ENCODE peak calls at places on chromosomes 1 and 21, in ten cellular contexts. One of them, this sample, is unnamed.

GRCh38 chr1:3473381-3473844 is 18.9 kb downstream of the ARHGEF16 start:
- DNase-seq in ACHN: peak
- DNase-seq in stimulated activated CD8-positive, alpha-beta memory T cell treated with anti-CD3 and anti-CD28 coated beads, Interleukin-4, amount 100 ng/mL, for 48 hours: no peak
- DNase-seq in Daoy: peak
- DNase-seq in A673: peak
- DNase-seq in HS-5: peak
- DNase-seq in glomerular endothelial cell: no peak
- DNase-seq in SJSA1: peak
- DNase-seq in NCI-H460: no peak
- DNase-seq in GM03348: peak
- DNase-seq in this sample: no peak

GRCh38 chr1:92623187-92623778 is 136.6 kb upstream of the GFI1 start:
- DNase-seq in Daoy: no peak
- DNase-seq in NCI-H460: peak
- DNase-seq in GM03348: peak
- DNase-seq in A673: peak
- DNase-seq in glomerular endothelial cell: no peak
- DNase-seq in HS-5: no peak
- DNase-seq in stimulated activated CD8-positive, alpha-beta memory T cell treated with anti-CD3 and anti-CD28 coated beads, Interleukin-4, amount 100 ng/mL, for 48 hours: no peak
- DNase-seq in ACHN: peak
- DNase-seq in SJSA1: no peak
- DNase-seq in this sample: no peak

GRCh38 chr1:152185544-152186391 is 26.7 kb upstream of the RPTN start:
- DNase-seq in HS-5: no peak
- DNase-seq in stimulated activated CD8-positive, alpha-beta memory T cell treated with anti-CD3 and anti-CD28 coated beads, Interleukin-4, amount 100 ng/mL, for 48 hours: peak
- DNase-seq in A673: peak
- DNase-seq in Daoy: peak
- DNase-seq in NCI-H460: peak
- DNase-seq in ACHN: peak
- DNase-seq in GM03348: peak
- DNase-seq in SJSA1: peak
- DNase-seq in glomerular endothelial cell: peak
- DNase-seq in this sample: peak

GRCh38 chr1:44037154-44037553 is 5.9 kb upstream of the SLC6A9 start:
- DNase-seq in GM03348: no peak
- DNase-seq in glomerular endothelial cell: no peak
- DNase-seq in stimulated activated CD8-positive, alpha-beta memory T cell treated with anti-CD3 and anti-CD28 coated beads, Interleukin-4, amount 100 ng/mL, for 48 hours: no peak
- DNase-seq in SJSA1: no peak
- DNase-seq in Daoy: no peak
- DNase-seq in A673: no peak
- DNase-seq in ACHN: no peak
- DNase-seq in HS-5: no peak
- DNase-seq in NCI-H460: no peak
- DNase-seq in this sample: no peak

GRCh38 chr1:9590945-9591668 is 2.4 kb downstream of the TMEM201 start:
- DNase-seq in ACHN: no peak
- DNase-seq in SJSA1: no peak
- DNase-seq in glomerular endothelial cell: no peak
- DNase-seq in stimulated activated CD8-positive, alpha-beta memory T cell treated with anti-CD3 and anti-CD28 coated beads, Interleukin-4, amount 100 ng/mL, for 48 hours: no peak
- DNase-seq in HS-5: no peak
- DNase-seq in NCI-H460: no peak
- DNase-seq in GM03348: no peak
- DNase-seq in A673: no peak
- DNase-seq in Daoy: no peak
- DNase-seq in this sample: no peak

GRCh38 chr1:91900538-91900937 is 14.6 kb upstream of the TGFBR3 start:
- DNase-seq in NCI-H460: peak
- DNase-seq in Daoy: peak
- DNase-seq in A673: no peak
- DNase-seq in GM03348: peak
- DNase-seq in SJSA1: peak
- DNase-seq in glomerular endothelial cell: no peak
- DNase-seq in stimulated activated CD8-positive, alpha-beta memory T cell treated with anti-CD3 and anti-CD28 coated beads, Interleukin-4, amount 100 ng/mL, for 48 hours: no peak
- DNase-seq in HS-5: peak
- DNase-seq in ACHN: no peak
- DNase-seq in this sample: no peak

GRCh38 chr1:27356628-27357280 is 10.0 kb downstream of the MAP3K6 start:
- DNase-seq in glomerular endothelial cell: no peak
- DNase-seq in stimulated activated CD8-positive, alpha-beta memory T cell treated with anti-CD3 and anti-CD28 coated beads, Interleukin-4, amount 100 ng/mL, for 48 hours: peak
- DNase-seq in ACHN: no peak
- DNase-seq in SJSA1: no peak
- DNase-seq in NCI-H460: no peak
- DNase-seq in Daoy: no peak
- DNase-seq in HS-5: no peak
- DNase-seq in GM03348: no peak
- DNase-seq in A673: no peak
- DNase-seq in this sample: peak

GRCh38 chr1:180614746-180615145 is 17.1 kb upstream of the XPR1 start:
- DNase-seq in NCI-H460: no peak
- DNase-seq in A673: no peak
- DNase-seq in Daoy: peak
- DNase-seq in stimulated activated CD8-positive, alpha-beta memory T cell treated with anti-CD3 and anti-CD28 coated beads, Interleukin-4, amount 100 ng/mL, for 48 hours: no peak
- DNase-seq in HS-5: no peak
- DNase-seq in GM03348: no peak
- DNase-seq in glomerular endothelial cell: no peak
- DNase-seq in SJSA1: no peak
- DNase-seq in ACHN: no peak
- DNase-seq in this sample: no peak

GRCh38 chr1:57133686-57134085 is 167.9 kb upstream of the C8B start:
- DNase-seq in glomerular endothelial cell: no peak
- DNase-seq in Daoy: no peak
- DNase-seq in SJSA1: no peak
- DNase-seq in HS-5: no peak
- DNase-seq in GM03348: no peak
- DNase-seq in ACHN: no peak
- DNase-seq in NCI-H460: no peak
- DNase-seq in A673: no peak
- DNase-seq in stimulated activated CD8-positive, alpha-beta memory T cell treated with anti-CD3 and anti-CD28 coated beads, Interleukin-4, amount 100 ng/mL, for 48 hours: no peak
- DNase-seq in this sample: no peak

GRCh38 chr1:75797273-75797588 is 549 bp downstream of the MSH4 start:
- DNase-seq in NCI-H460: no peak
- DNase-seq in A673: no peak
- DNase-seq in GM03348: no peak
- DNase-seq in SJSA1: no peak
- DNase-seq in Daoy: no peak
- DNase-seq in HS-5: no peak
- DNase-seq in ACHN: no peak
- DNase-seq in glomerular endothelial cell: no peak
- DNase-seq in stimulated activated CD8-positive, alpha-beta memory T cell treated with anti-CD3 and anti-CD28 coated beads, Interleukin-4, amount 100 ng/mL, for 48 hours: no peak
- DNase-seq in this sample: no peak

GRCh38 chr1:56934400-56935080 is 31.3 kb downstream of the C8B start:
- DNase-seq in GM03348: peak
- DNase-seq in ACHN: no peak
- DNase-seq in NCI-H460: no peak
- DNase-seq in glomerular endothelial cell: no peak
- DNase-seq in Daoy: peak
- DNase-seq in stimulated activated CD8-positive, alpha-beta memory T cell treated with anti-CD3 and anti-CD28 coated beads, Interleukin-4, amount 100 ng/mL, for 48 hours: no peak
- DNase-seq in HS-5: no peak
- DNase-seq in SJSA1: no peak
- DNase-seq in A673: peak
- DNase-seq in this sample: no peak

GRCh38 chr1:210709694-210710093 is 381.0 kb downstream of the HHAT start:
- DNase-seq in A673: no peak
- DNase-seq in Daoy: no peak
- DNase-seq in NCI-H460: no peak
- DNase-seq in ACHN: no peak
- DNase-seq in HS-5: no peak
- DNase-seq in stimulated activated CD8-positive, alpha-beta memory T cell treated with anti-CD3 and anti-CD28 coated beads, Interleukin-4, amount 100 ng/mL, for 48 hours: no peak
- DNase-seq in GM03348: no peak
- DNase-seq in SJSA1: no peak
- DNase-seq in glomerular endothelial cell: no peak
- DNase-seq in this sample: no peak

GRCh38 chr1:110212165-110213142 is 2.3 kb downstream of the KCNC4 start:
- DNase-seq in ACHN: no peak
- DNase-seq in GM03348: peak
- DNase-seq in glomerular endothelial cell: no peak
- DNase-seq in SJSA1: no peak
- DNase-seq in A673: peak
- DNase-seq in HS-5: no peak
- DNase-seq in NCI-H460: no peak
- DNase-seq in stimulated activated CD8-positive, alpha-beta memory T cell treated with anti-CD3 and anti-CD28 coated beads, Interleukin-4, amount 100 ng/mL, for 48 hours: peak
- DNase-seq in Daoy: peak
- DNase-seq in this sample: no peak

GRCh38 chr1:48568501-48568900 is 96.5 kb upstream of the SPATA6 start:
- DNase-seq in glomerular endothelial cell: no peak
- DNase-seq in ACHN: no peak
- DNase-seq in A673: no peak
- DNase-seq in GM03348: no peak
- DNase-seq in HS-5: no peak
- DNase-seq in SJSA1: no peak
- DNase-seq in NCI-H460: no peak
- DNase-seq in Daoy: no peak
- DNase-seq in stimulated activated CD8-positive, alpha-beta memory T cell treated with anti-CD3 and anti-CD28 coated beads, Interleukin-4, amount 100 ng/mL, for 48 hours: no peak
- DNase-seq in this sample: no peak

GRCh38 chr1:158121604-158122254 is 59.0 kb upstream of the CD1D start:
- DNase-seq in SJSA1: no peak
- DNase-seq in HS-5: no peak
- DNase-seq in A673: peak
- DNase-seq in stimulated activated CD8-positive, alpha-beta memory T cell treated with anti-CD3 and anti-CD28 coated beads, Interleukin-4, amount 100 ng/mL, for 48 hours: peak
- DNase-seq in ACHN: peak
- DNase-seq in glomerular endothelial cell: no peak
- DNase-seq in NCI-H460: peak
- DNase-seq in GM03348: peak
- DNase-seq in Daoy: peak
- DNase-seq in this sample: peak

GRCh38 chr1:5937373-5937857 is 54.8 kb downstream of the NPHP4 start:
- DNase-seq in glomerular endothelial cell: no peak
- DNase-seq in stimulated activated CD8-positive, alpha-beta memory T cell treated with anti-CD3 and anti-CD28 coated beads, Interleukin-4, amount 100 ng/mL, for 48 hours: no peak
- DNase-seq in Daoy: no peak
- DNase-seq in GM03348: no peak
- DNase-seq in ACHN: no peak
- DNase-seq in A673: no peak
- DNase-seq in NCI-H460: no peak
- DNase-seq in SJSA1: no peak
- DNase-seq in HS-5: no peak
- DNase-seq in this sample: no peak

GRCh38 chr21:14452842-14453241 is 69.9 kb upstream of the HSPA13 start:
- DNase-seq in NCI-H460: no peak
- DNase-seq in GM03348: no peak
- DNase-seq in SJSA1: no peak
- DNase-seq in stimulated activated CD8-positive, alpha-beta memory T cell treated with anti-CD3 and anti-CD28 coated beads, Interleukin-4, amount 100 ng/mL, for 48 hours: no peak
- DNase-seq in Daoy: no peak
- DNase-seq in A673: no peak
- DNase-seq in glomerular endothelial cell: no peak
- DNase-seq in HS-5: no peak
- DNase-seq in ACHN: no peak
- DNase-seq in this sample: no peak

GRCh38 chr1:86705633-86705985 is 1.2 kb downstream of the SH3GLB1 start:
- DNase-seq in ACHN: peak
- DNase-seq in NCI-H460: no peak
- DNase-seq in A673: no peak
- DNase-seq in Daoy: no peak
- DNase-seq in stimulated activated CD8-positive, alpha-beta memory T cell treated with anti-CD3 and anti-CD28 coated beads, Interleukin-4, amount 100 ng/mL, for 48 hours: no peak
- DNase-seq in glomerular endothelial cell: no peak
- DNase-seq in SJSA1: no peak
- DNase-seq in GM03348: no peak
- DNase-seq in HS-5: no peak
- DNase-seq in this sample: no peak

GRCh38 chr1:207414606-207415108 is 39.5 kb upstream of the CR2 start:
- DNase-seq in GM03348: no peak
- DNase-seq in stimulated activated CD8-positive, alpha-beta memory T cell treated with anti-CD3 and anti-CD28 coated beads, Interleukin-4, amount 100 ng/mL, for 48 hours: peak
- DNase-seq in ACHN: no peak
- DNase-seq in A673: no peak
- DNase-seq in glomerular endothelial cell: no peak
- DNase-seq in NCI-H460: no peak
- DNase-seq in Daoy: no peak
- DNase-seq in HS-5: no peak
- DNase-seq in SJSA1: no peak
- DNase-seq in this sample: peak

GRCh38 chr1:91511386-91511785 is 10.7 kb downstream of the CDC7 start:
- DNase-seq in stimulated activated CD8-positive, alpha-beta memory T cell treated with anti-CD3 and anti-CD28 coated beads, Interleukin-4, amount 100 ng/mL, for 48 hours: no peak
- DNase-seq in Daoy: peak
- DNase-seq in ACHN: peak
- DNase-seq in GM03348: peak
- DNase-seq in SJSA1: peak
- DNase-seq in glomerular endothelial cell: no peak
- DNase-seq in HS-5: peak
- DNase-seq in A673: peak
- DNase-seq in NCI-H460: peak
- DNase-seq in this sample: no peak

GRCh38 chr21:40706806-40707205 is 140.2 kb downstream of the DSCAM start:
- DNase-seq in stimulated activated CD8-positive, alpha-beta memory T cell treated with anti-CD3 and anti-CD28 coated beads, Interleukin-4, amount 100 ng/mL, for 48 hours: no peak
- DNase-seq in SJSA1: no peak
- DNase-seq in GM03348: no peak
- DNase-seq in HS-5: no peak
- DNase-seq in Daoy: no peak
- DNase-seq in NCI-H460: no peak
- DNase-seq in A673: no peak
- DNase-seq in ACHN: no peak
- DNase-seq in glomerular endothelial cell: no peak
- DNase-seq in this sample: no peak

GRCh38 chr1:116340506-116341240 is 32.4 kb upstream of the ATP1A1 start:
- DNase-seq in NCI-H460: no peak
- DNase-seq in stimulated activated CD8-positive, alpha-beta memory T cell treated with anti-CD3 and anti-CD28 coated beads, Interleukin-4, amount 100 ng/mL, for 48 hours: no peak
- DNase-seq in HS-5: no peak
- DNase-seq in ACHN: no peak
- DNase-seq in GM03348: no peak
- DNase-seq in SJSA1: no peak
- DNase-seq in Daoy: no peak
- DNase-seq in A673: no peak
- DNase-seq in glomerular endothelial cell: no peak
- DNase-seq in this sample: no peak

GRCh38 chr21:34537838-34538237 is 25.8 kb upstream of the KCNE1 start:
- DNase-seq in Daoy: no peak
- DNase-seq in ACHN: no peak
- DNase-seq in SJSA1: no peak
- DNase-seq in A673: no peak
- DNase-seq in stimulated activated CD8-positive, alpha-beta memory T cell treated with anti-CD3 and anti-CD28 coated beads, Interleukin-4, amount 100 ng/mL, for 48 hours: no peak
- DNase-seq in GM03348: no peak
- DNase-seq in glomerular endothelial cell: no peak
- DNase-seq in NCI-H460: no peak
- DNase-seq in HS-5: no peak
- DNase-seq in this sample: no peak

GRCh38 chr1:227943354-227943753 is 4.4 kb downstream of the WNT9A start:
- DNase-seq in A673: no peak
- DNase-seq in GM03348: no peak
- DNase-seq in stimulated activated CD8-positive, alpha-beta memory T cell treated with anti-CD3 and anti-CD28 coated beads, Interleukin-4, amount 100 ng/mL, for 48 hours: no peak
- DNase-seq in Daoy: no peak
- DNase-seq in SJSA1: no peak
- DNase-seq in HS-5: no peak
- DNase-seq in ACHN: no peak
- DNase-seq in NCI-H460: no peak
- DNase-seq in glomerular endothelial cell: no peak
- DNase-seq in this sample: no peak

GRCh38 chr1:145806408-145806807 is 17.5 kb downstream of the RNF115 start:
- DNase-seq in A673: no peak
- DNase-seq in ACHN: no peak
- DNase-seq in SJSA1: no peak
- DNase-seq in HS-5: no peak
- DNase-seq in NCI-H460: no peak
- DNase-seq in Daoy: no peak
- DNase-seq in stimulated activated CD8-positive, alpha-beta memory T cell treated with anti-CD3 and anti-CD28 coated beads, Interleukin-4, amount 100 ng/mL, for 48 hours: no peak
- DNase-seq in GM03348: no peak
- DNase-seq in glomerular endothelial cell: no peak
- DNase-seq in this sample: no peak

GRCh38 chr1:167833904-167834303 is 80.0 kb downstream of the ADCY10 start:
- DNase-seq in GM03348: no peak
- DNase-seq in glomerular endothelial cell: no peak
- DNase-seq in stimulated activated CD8-positive, alpha-beta memory T cell treated with anti-CD3 and anti-CD28 coated beads, Interleukin-4, amount 100 ng/mL, for 48 hours: no peak
- DNase-seq in NCI-H460: no peak
- DNase-seq in Daoy: no peak
- DNase-seq in ACHN: no peak
- DNase-seq in A673: no peak
- DNase-seq in SJSA1: no peak
- DNase-seq in HS-5: no peak
- DNase-seq in this sample: no peak

GRCh38 chr21:33289199-33289819 is 23.1 kb downstream of the IL10RB start:
- DNase-seq in GM03348: no peak
- DNase-seq in A673: no peak
- DNase-seq in glomerular endothelial cell: no peak
- DNase-seq in HS-5: no peak
- DNase-seq in stimulated activated CD8-positive, alpha-beta memory T cell treated with anti-CD3 and anti-CD28 coated beads, Interleukin-4, amount 100 ng/mL, for 48 hours: no peak
- DNase-seq in NCI-H460: no peak
- DNase-seq in ACHN: no peak
- DNase-seq in SJSA1: peak
- DNase-seq in Daoy: peak
- DNase-seq in this sample: no peak

GRCh38 chr1:208242829-208243521 is 1.2 kb downstream of the PLXNA2 start:
- DNase-seq in GM03348: peak
- DNase-seq in HS-5: no peak
- DNase-seq in stimulated activated CD8-positive, alpha-beta memory T cell treated with anti-CD3 and anti-CD28 coated beads, Interleukin-4, amount 100 ng/mL, for 48 hours: peak
- DNase-seq in A673: peak
- DNase-seq in SJSA1: peak
- DNase-seq in Daoy: peak
- DNase-seq in ACHN: no peak
- DNase-seq in NCI-H460: no peak
- DNase-seq in glomerular endothelial cell: no peak
- DNase-seq in this sample: peak